ENCODE peak calls at places on chromosome 5, in eight cellular contexts. W, R, K, D, G, C, T and Y are unnamed samples.
A peak's percentile ranks its signal among the peaks of the same experiment; 100 is the strongest.

GRCh38 chr5:33726422-33727165 is 165.2 kb downstream of the ADAMTS12 start:
- DNase-seq in K (no peak), T (no peak), C (no peak), R (no peak), D (no peak), W (peak; percentile 24), G (no peak), Y (no peak)

GRCh38 chr5:133421394-133421793 is 190.9 kb downstream of the FSTL4 start:
- DNase-seq in K (no peak), W (peak; percentile 25), T (peak; percentile 23), D (peak; percentile 62), R (no peak), G (no peak), C (no peak), Y (no peak)

GRCh38 chr5:142325677-142326479 is 1.1 kb upstream of the SPRY4 start:
- DNase-seq in R (peak; percentile 55), W (peak; percentile 92), K (peak; percentile 44), D (peak; percentile 80), C (peak; percentile 37), G (no peak), T (peak; percentile 32), Y (peak; percentile 66)

GRCh38 chr5:173644700-173645436 is 28.4 kb upstream of the BOD1 start:
- DNase-seq in D (no peak), W (no peak), T (no peak), K (no peak), C (no peak), R (no peak), G (no peak), Y (no peak)

GRCh38 chr5:40904205-40904993 is 4.9 kb upstream of the C7 start:
- DNase-seq in R (peak; percentile 44), C (peak; percentile 66), G (peak; percentile 30), K (peak; percentile 75), T (peak; percentile 14), W (peak; percentile 81), D (peak; percentile 66), Y (peak; percentile 72)

GRCh38 chr5:55052383-55052931 is 28.4 kb downstream of the GZMK start:
- DNase-seq in R (no peak), T (no peak), D (no peak), G (no peak), W (no peak), C (no peak), K (no peak), Y (no peak)

GRCh38 chr5:34577267-34577666 is 78.9 kb upstream of the RAI14 start:
- DNase-seq in D (no peak), R (no peak), T (no peak), C (no peak), G (no peak), W (no peak), K (no peak), Y (no peak)

GRCh38 chr5:6468104-6468503 is 19.4 kb downstream of the UBE2QL1 start:
- DNase-seq in D (peak; percentile 53), K (no peak), T (no peak), C (no peak), W (no peak), R (no peak), G (no peak), Y (no peak)

GRCh38 chr5:1930880-1931589 is 48.3 kb upstream of the IRX4 start:
- DNase-seq in R (peak; percentile 15), D (peak; percentile 87), W (no peak), C (no peak), G (no peak), K (no peak), T (no peak), Y (no peak)

GRCh38 chr5:83085106-83085505 is 7.8 kb downstream of the XRCC4 start:
- DNase-seq in C (peak; percentile 19), R (peak; percentile 9), G (no peak), W (no peak), T (no peak), D (no peak), K (no peak), Y (no peak)

GRCh38 chr5:96335873-96336272 is 97.2 kb downstream of the PCSK1 start:
- DNase-seq in T (peak; percentile 2), R (no peak), D (no peak), C (no peak), K (no peak), G (no peak), W (no peak), Y (no peak)

GRCh38 chr5:57780306-57780958 is 297.8 kb upstream of the ACTBL2 start:
- DNase-seq in C (no peak), D (no peak), T (no peak), G (no peak), R (no peak), K (no peak), W (no peak), Y (no peak)

GRCh38 chr5:61280205-61280604 is 51.9 kb upstream of the ZSWIM6 start:
- DNase-seq in T (peak; percentile 55), W (peak; percentile 86), D (no peak), K (no peak), C (peak; percentile 84), R (peak; percentile 90), G (peak; percentile 68), Y (no peak)